ENCODE peak calls at places on chromosomes 6 and 20, in six cellular contexts. Q is NT2/D1, F is HCT116, Y is K562, U is HepG2, D is H1. T is an unnamed sample.

GRCh38 chr6:159682265-159682664 is 10.8 kb downstream of the SOD2 start:
- DNase-seq in F (no peak), Q (no peak), Y (no peak), U (no peak), D (no peak), T (no peak)

GRCh38 chr20:19995220-19995863 is 21.8 kb upstream of the NAA20 start:
- DNase-seq in Y (peak), F (peak), U (peak), Q (no peak), D (no peak), T (no peak)

GRCh38 chr6:26054937-26055669 is 32.1 kb upstream of the HFE start:
- DNase-seq in D (peak), F (peak), U (peak), Q (no peak), Y (peak), T (peak)

GRCh38 chr6:168088161-168089106 is 9.4 kb upstream of the FRMD1 start:
- DNase-seq in Q (peak), F (no peak), U (peak), Y (no peak), D (no peak), T (no peak)

GRCh38 chr20:41330343-41330720 is 10.3 kb upstream of the LPIN3 start:
- DNase-seq in F (no peak), Y (no peak), D (no peak), Q (no peak), U (no peak), T (no peak)

GRCh38 chr6:110608151-110608550 is 131.7 kb upstream of the SLC22A16 start:
- DNase-seq in F (no peak), U (no peak), Y (no peak), D (no peak), Q (no peak), T (no peak)

GRCh38 chr6:137867685-137868509 is 838 bp downstream of the TNFAIP3 start:
- DNase-seq in D (no peak), Q (no peak), F (no peak), Y (peak), U (no peak), T (no peak)

GRCh38 chr20:54095824-54096223 is 25.4 kb upstream of the BCAS1 start:
- DNase-seq in D (no peak), F (no peak), Y (no peak), U (no peak), Q (no peak), T (no peak)

GRCh38 chr6:142802124-142802523 is 142.9 kb downstream of the HIVEP2 start:
- DNase-seq in U (peak), Y (no peak), Q (peak), D (no peak), F (peak), T (no peak)

GRCh38 chr6:63014290-63014689 is 197.0 kb upstream of the FKBP1C start:
- DNase-seq in D (no peak), F (no peak), U (no peak), Q (no peak), Y (no peak), T (no peak)

GRCh38 chr6:119384444-119384843 is 34.9 kb upstream of the MAN1A1 start:
- DNase-seq in Q (no peak), D (no peak), U (no peak), Y (no peak), F (no peak), T (no peak)

GRCh38 chr6:80605165-80605989 is 498.9 kb downstream of the BCKDHB start:
- DNase-seq in Y (no peak), D (no peak), Q (peak), F (peak), U (peak), T (no peak)

GRCh38 chr20:50224553-50225255 is 34.1 kb downstream of the CEBPB start:
- DNase-seq in Y (peak), U (no peak), D (no peak), F (no peak), Q (no peak), T (no peak)

GRCh38 chr6:31086788-31087440 is 25.5 kb downstream of the C6orf15 start:
- DNase-seq in Q (no peak), F (no peak), Y (no peak), D (no peak), U (no peak), T (no peak)

GRCh38 chr6:151024597-151024996 is 159.1 kb downstream of the MTHFD1L start:
- DNase-seq in F (no peak), Y (no peak), D (no peak), U (no peak), Q (no peak), T (no peak)

GRCh38 chr6:168133186-168133585 is 54.2 kb upstream of the FRMD1 start:
- DNase-seq in Y (no peak), F (no peak), U (no peak), Q (no peak), D (no peak), T (no peak)

GRCh38 chr6:166274163-166274562 is 34.0 kb downstream of the PRR18 start:
- DNase-seq in D (no peak), U (no peak), Q (no peak), Y (no peak), F (no peak), T (no peak)

GRCh38 chr20:46063652-46064054 is 26.1 kb downstream of the NCOA5 start:
- DNase-seq in Q (no peak), Y (no peak), U (no peak), F (no peak), D (no peak), T (peak)

GRCh38 chr20:53129557-53129956 is 157.4 kb downstream of the TSHZ2 start:
- DNase-seq in U (no peak), D (no peak), Q (no peak), Y (no peak), F (no peak), T (no peak)

GRCh38 chr6:22737331-22737730 is 168.0 kb downstream of the HDGFL1 start:
- DNase-seq in U (no peak), Y (no peak), F (peak), D (peak), Q (peak), T (peak)

GRCh38 chr6:10030942-10031537 is 383.8 kb downstream of the TFAP2A start:
- DNase-seq in F (peak), Y (peak), U (peak), Q (peak), D (no peak), T (no peak)

GRCh38 chr6:10028202-10028601 is 386.7 kb downstream of the TFAP2A start:
- DNase-seq in Q (no peak), D (no peak), Y (no peak), F (no peak), U (no peak), T (no peak)

GRCh38 chr6:10033223-10033829 is 381.5 kb downstream of the TFAP2A start:
- DNase-seq in D (peak), F (no peak), Q (no peak), Y (no peak), U (peak), T (no peak)
- TF ChIP-seq ZNF274 in D (no peak), F (no peak), Q (no peak), Y (no peak), U (no peak), T (no peak)

GRCh38 chr6:11606287-11606686 is 68.7 kb downstream of the TMEM170B start:
- DNase-seq in Q (no peak), F (no peak), D (no peak), Y (no peak), U (no peak), T (no peak)

GRCh38 chr6:11613336-11613735 is 75.8 kb downstream of the TMEM170B start:
- DNase-seq in Y (no peak), U (no peak), F (no peak), D (no peak), Q (no peak), T (no peak)

GRCh38 chr6:11608600-11609323 is 71.2 kb downstream of the TMEM170B start:
- DNase-seq in U (no peak), F (no peak), Y (no peak), Q (no peak), D (no peak), T (no peak)

GRCh38 chr6:11607381-11607780 is 69.8 kb downstream of the TMEM170B start:
- DNase-seq in Y (no peak), F (no peak), U (no peak), Q (no peak), D (no peak), T (no peak)

GRCh38 chr6:11609324-11610071 is 71.9 kb downstream of the TMEM170B start:
- DNase-seq in Y (no peak), D (peak), F (no peak), U (no peak), Q (no peak), T (no peak)
- TF ChIP-seq ZNF274 in Y (no peak), D (no peak), F (no peak), U (no peak), Q (no peak), T (no peak)

GRCh38 chr20:22490287-22491187 is 93.8 kb downstream of the FOXA2 start:
- DNase-seq in Y (no peak), Q (no peak), U (peak), D (no peak), F (no peak), T (no peak)
- TF ChIP-seq ZNF274 in Y (no peak), Q (no peak), U (peak), D (no peak), F (no peak), T (no peak)

GRCh38 chr6:2165216-2165725 is 80.1 kb downstream of the GMDS start:
- DNase-seq in Y (no peak), D (no peak), F (no peak), U (no peak), Q (no peak), T (no peak)
- TF ChIP-seq ZNF274 in Y (no peak), D (no peak), F (no peak), U (no peak), Q (no peak), T (no peak)

GRCh38 chr20:32189123-32189410 is 18.5 kb downstream of the PLAGL2 start:
- DNase-seq in D (no peak), Q (no peak), Y (no peak), U (no peak), F (no peak), T (no peak)

GRCh38 chr20:32190608-32191415 is 16.7 kb downstream of the PLAGL2 start:
- DNase-seq in D (no peak), U (no peak), F (no peak), Q (no peak), Y (no peak), T (no peak)

GRCh38 chr20:32189691-32190607 is 17.6 kb downstream of the PLAGL2 start:
- DNase-seq in F (no peak), U (no peak), Q (peak), D (no peak), Y (no peak), T (no peak)

GRCh38 chr20:32191422-32191821 is 16.1 kb downstream of the PLAGL2 start:
- DNase-seq in D (no peak), F (no peak), Q (no peak), U (no peak), Y (no peak), T (no peak)

GRCh38 chr20:32188376-32189122 is 19.0 kb downstream of the PLAGL2 start:
- DNase-seq in Q (no peak), D (no peak), F (no peak), Y (no peak), U (no peak), T (no peak)
- TF ChIP-seq ZNF274 in Q (no peak), D (no peak), F (no peak), Y (no peak), U (no peak), T (no peak)

DNA sequence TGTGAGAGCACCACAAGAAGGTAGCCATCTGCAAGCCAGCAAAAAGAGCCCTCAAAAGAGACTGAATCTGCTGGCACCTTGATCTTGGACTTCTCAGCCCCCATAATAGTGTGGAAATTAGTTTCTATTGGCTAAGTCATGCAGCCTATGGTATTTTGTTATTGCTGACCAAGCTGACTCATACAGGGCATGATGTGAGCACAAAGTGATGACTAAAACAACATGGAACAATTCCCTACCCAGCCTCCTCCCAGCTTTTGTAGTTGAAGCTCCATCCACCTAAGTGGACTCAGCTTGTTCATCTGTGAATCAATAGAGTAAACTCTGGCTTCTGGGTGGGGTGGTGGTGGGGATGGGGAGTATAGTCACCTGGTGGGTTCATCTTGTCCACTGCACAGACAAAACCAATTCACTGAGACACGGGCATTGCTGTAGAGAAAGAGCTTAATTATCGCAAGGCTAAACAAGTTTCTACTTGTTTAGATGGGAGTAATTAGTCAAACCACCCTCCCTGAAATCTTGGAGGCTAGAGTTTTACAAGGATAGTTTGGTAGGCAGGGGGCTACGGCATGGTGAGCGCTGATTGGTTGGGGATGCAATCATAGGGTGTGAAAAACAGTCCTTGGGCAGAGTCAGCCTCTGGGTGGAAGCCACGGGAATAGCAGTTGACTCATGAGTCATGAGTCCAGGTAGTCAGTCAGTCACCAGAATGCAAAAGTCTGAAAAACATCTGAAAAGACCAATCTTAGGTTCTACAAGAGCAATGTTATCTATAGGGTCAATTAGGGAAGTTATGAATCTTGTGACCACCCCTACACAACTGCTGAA is 77.6 kb downstream of the STMND1 start:
- DNase-seq in F (no peak), Q (no peak), U (no peak), D (no peak), Y (no peak), T (no peak)
- TF ChIP-seq ZNF274 in F (no peak), Q (no peak), U (no peak), D (no peak), Y (no peak), T (no peak)